ENCODE peak calls at places on chromosome 15, in seven cellular contexts. One of them, this sample, is unnamed.

GRCh38 chr15:36062357-36062756 is 516.4 kb upstream of the DPH6 start:
- DNase-seq in IMR-90: no peak
- DNase-seq in fibroblast of lung: no peak
- DNase-seq in GM23248: no peak
- DNase-seq in neuronal stem cell: no peak
- DNase-seq in GM23338: no peak
- DNase-seq in mammary epithelial cell: no peak
- DNase-seq in this sample: no peak

GRCh38 chr15:57654136-57654845 is 52.2 kb upstream of the POLR2M start:
- DNase-seq in IMR-90: peak
- DNase-seq in GM23248: peak
- DNase-seq in GM23338: no peak
- DNase-seq in fibroblast of lung: peak
- DNase-seq in mammary epithelial cell: no peak
- DNase-seq in neuronal stem cell: no peak
- DNase-seq in this sample: peak

GRCh38 chr15:88603885-88604284 is 17.3 kb upstream of the AEN start:
- DNase-seq in fibroblast of lung: no peak
- DNase-seq in mammary epithelial cell: no peak
- DNase-seq in IMR-90: no peak
- DNase-seq in GM23248: no peak
- DNase-seq in GM23338: peak
- DNase-seq in neuronal stem cell: no peak
- DNase-seq in this sample: no peak

GRCh38 chr15:25616471-25616870 is 177.6 kb upstream of the UBE3A start:
- DNase-seq in IMR-90: no peak
- DNase-seq in GM23248: peak
- DNase-seq in fibroblast of lung: no peak
- DNase-seq in neuronal stem cell: no peak
- DNase-seq in GM23338: no peak
- DNase-seq in mammary epithelial cell: no peak
- DNase-seq in this sample: no peak

GRCh38 chr15:98684995-98685525 is 36.7 kb downstream of the IGF1R start:
- DNase-seq in IMR-90: peak
- DNase-seq in GM23338: no peak
- DNase-seq in fibroblast of lung: no peak
- DNase-seq in mammary epithelial cell: no peak
- DNase-seq in neuronal stem cell: no peak
- DNase-seq in GM23248: peak
- DNase-seq in this sample: no peak

GRCh38 chr15:50993598-50993997 is 85.1 kb downstream of the AP4E1 start:
- DNase-seq in mammary epithelial cell: peak
- DNase-seq in IMR-90: peak
- DNase-seq in GM23338: no peak
- DNase-seq in fibroblast of lung: no peak
- DNase-seq in GM23248: peak
- DNase-seq in neuronal stem cell: no peak
- DNase-seq in this sample: no peak

GRCh38 chr15:66614456-66615174 is 48.8 kb upstream of the LCTL start:
- DNase-seq in fibroblast of lung: no peak
- DNase-seq in GM23248: no peak
- DNase-seq in GM23338: no peak
- DNase-seq in neuronal stem cell: no peak
- DNase-seq in IMR-90: no peak
- DNase-seq in mammary epithelial cell: no peak
- DNase-seq in this sample: no peak

GRCh38 chr15:75763137-75763611 is 50.5 kb upstream of the CSPG4 start:
- DNase-seq in GM23338: no peak
- DNase-seq in fibroblast of lung: no peak
- DNase-seq in neuronal stem cell: no peak
- DNase-seq in mammary epithelial cell: no peak
- DNase-seq in IMR-90: no peak
- DNase-seq in GM23248: no peak
- DNase-seq in this sample: no peak

GRCh38 chr15:79283252-79284048 is 928 bp downstream of the ANKRD34C start:
- DNase-seq in GM23338: peak
- DNase-seq in neuronal stem cell: peak
- DNase-seq in IMR-90: peak
- DNase-seq in fibroblast of lung: peak
- DNase-seq in GM23248: peak
- DNase-seq in mammary epithelial cell: peak
- DNase-seq in this sample: peak

GRCh38 chr15:85430406-85431204 is 50.2 kb downstream of the AKAP13 start:
- DNase-seq in GM23338: no peak
- DNase-seq in IMR-90: no peak
- DNase-seq in mammary epithelial cell: peak
- DNase-seq in GM23248: no peak
- DNase-seq in fibroblast of lung: no peak
- DNase-seq in neuronal stem cell: no peak
- DNase-seq in this sample: no peak

GRCh38 chr15:77702211-77702957 is 69.7 kb upstream of the LINGO1 start:
- DNase-seq in neuronal stem cell: peak
- DNase-seq in GM23248: peak
- DNase-seq in IMR-90: peak
- DNase-seq in mammary epithelial cell: peak
- DNase-seq in fibroblast of lung: peak
- DNase-seq in GM23338: peak
- DNase-seq in this sample: peak

GRCh38 chr15:67879440-67880129 is 39.7 kb upstream of the RNU6-1 start:
- DNase-seq in GM23338: no peak
- DNase-seq in GM23248: no peak
- DNase-seq in mammary epithelial cell: no peak
- DNase-seq in neuronal stem cell: no peak
- DNase-seq in fibroblast of lung: no peak
- DNase-seq in IMR-90: no peak
- DNase-seq in this sample: no peak

GRCh38 chr15:67882487-67883227 is 42.8 kb upstream of the RNU6-1 start:
- DNase-seq in neuronal stem cell: no peak
- DNase-seq in GM23248: no peak
- DNase-seq in fibroblast of lung: no peak
- DNase-seq in mammary epithelial cell: no peak
- DNase-seq in GM23338: no peak
- DNase-seq in IMR-90: peak
- DNase-seq in this sample: no peak

GRCh38 chr15:67883228-67883773 is 43.5 kb upstream of the RNU6-1 start:
- DNase-seq in GM23338: no peak
- DNase-seq in IMR-90: no peak
- DNase-seq in neuronal stem cell: no peak
- DNase-seq in mammary epithelial cell: no peak
- DNase-seq in fibroblast of lung: no peak
- DNase-seq in GM23248: no peak
- DNase-seq in this sample: no peak

GRCh38 chr15:67878647-67879293 is 38.9 kb upstream of the RNU6-1 start:
- DNase-seq in GM23248: no peak
- DNase-seq in mammary epithelial cell: no peak
- DNase-seq in IMR-90: no peak
- DNase-seq in fibroblast of lung: no peak
- DNase-seq in neuronal stem cell: no peak
- DNase-seq in GM23338: no peak
- DNase-seq in this sample: no peak

DNA sequence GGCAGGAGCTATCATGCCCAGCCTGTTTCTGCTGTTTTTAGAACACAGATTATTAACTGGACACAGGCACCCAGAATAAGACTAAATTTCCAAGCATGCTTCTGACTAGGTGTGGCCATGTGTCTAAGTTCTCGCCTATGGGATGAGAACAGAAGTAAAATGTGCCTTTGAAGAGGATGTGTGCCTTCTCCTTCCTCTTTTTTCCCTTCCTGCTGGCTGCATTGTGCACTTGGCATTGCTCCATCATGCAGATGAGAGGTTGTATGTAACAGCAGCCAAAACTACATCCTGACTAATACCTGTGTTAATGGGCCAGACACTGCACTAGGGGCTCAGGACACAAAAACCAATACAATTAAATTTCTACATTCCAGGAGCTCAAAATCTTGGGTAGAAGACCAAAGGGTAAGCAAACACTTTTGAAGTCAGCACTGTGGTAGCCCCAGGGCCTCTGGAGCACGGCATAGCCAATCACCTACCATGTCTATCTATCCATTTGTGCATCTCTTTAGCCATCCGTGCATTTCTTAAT is 40.9 kb upstream of the RNU6-1 start:
- DNase-seq in mammary epithelial cell: peak
- DNase-seq in neuronal stem cell: no peak
- DNase-seq in IMR-90: peak
- DNase-seq in GM23338: no peak
- DNase-seq in GM23248: peak
- DNase-seq in fibroblast of lung: no peak
- DNase-seq in this sample: no peak
- H2AFZ ChIP-seq in mammary epithelial cell: peak
- H2AFZ ChIP-seq in neuronal stem cell: no peak
- H2AFZ ChIP-seq in IMR-90: no peak
- H2AFZ ChIP-seq in GM23338: no peak
- H2AFZ ChIP-seq in GM23248: no peak
- H2AFZ ChIP-seq in fibroblast of lung: no peak
- H2AFZ ChIP-seq in this sample: no peak

GRCh38 chr15:60009581-60010379 is 5.7 kb downstream of the FOXB1 start:
- DNase-seq in neuronal stem cell: peak
- DNase-seq in IMR-90: no peak
- DNase-seq in fibroblast of lung: no peak
- DNase-seq in mammary epithelial cell: no peak
- DNase-seq in GM23338: peak
- DNase-seq in GM23248: no peak
- DNase-seq in this sample: no peak
- H3K4me2 ChIP-seq in neuronal stem cell: no peak
- H3K4me2 ChIP-seq in IMR-90: no peak
- H3K4me2 ChIP-seq in fibroblast of lung: no peak
- H3K4me2 ChIP-seq in mammary epithelial cell: no peak
- H3K4me2 ChIP-seq in GM23338: peak
- H3K4me2 ChIP-seq in GM23248: no peak
- H3K4me2 ChIP-seq in this sample: no peak

DNA sequence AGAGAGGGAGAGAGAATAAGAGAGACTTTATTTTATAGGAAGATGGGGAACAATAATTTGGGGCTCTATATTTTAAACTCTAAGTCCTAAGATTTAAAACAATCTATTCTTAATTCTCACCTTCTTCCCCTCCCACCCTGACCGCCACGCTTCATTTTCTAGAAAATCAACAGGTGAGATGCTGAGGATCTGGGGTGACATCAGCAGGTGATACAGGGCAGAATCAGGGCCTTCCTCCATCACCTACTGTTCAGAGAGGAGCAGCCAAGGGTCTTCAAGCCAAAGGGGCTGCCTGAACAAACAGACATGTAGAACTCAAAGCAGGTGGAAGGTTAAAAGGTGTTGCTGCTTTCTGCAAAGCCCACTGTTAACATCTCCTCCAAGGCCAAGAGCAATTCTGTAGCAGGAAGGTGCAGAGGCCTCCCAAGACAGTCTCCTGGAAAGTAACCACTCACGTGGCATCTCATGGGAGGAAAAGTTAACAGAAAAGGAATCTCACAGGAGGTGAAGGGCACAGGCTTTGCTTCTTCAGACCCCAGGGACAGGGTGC is 183.6 kb upstream of the TLE3 start:
- DNase-seq in GM23338: no peak
- DNase-seq in IMR-90: no peak
- DNase-seq in GM23248: no peak
- DNase-seq in mammary epithelial cell: no peak
- DNase-seq in neuronal stem cell: no peak
- DNase-seq in fibroblast of lung: no peak
- DNase-seq in this sample: no peak
- H2AFZ ChIP-seq in GM23338: no peak
- H2AFZ ChIP-seq in IMR-90: no peak
- H2AFZ ChIP-seq in GM23248: no peak
- H2AFZ ChIP-seq in mammary epithelial cell: no peak
- H2AFZ ChIP-seq in neuronal stem cell: no peak
- H2AFZ ChIP-seq in fibroblast of lung: no peak
- H2AFZ ChIP-seq in this sample: no peak

DNA sequence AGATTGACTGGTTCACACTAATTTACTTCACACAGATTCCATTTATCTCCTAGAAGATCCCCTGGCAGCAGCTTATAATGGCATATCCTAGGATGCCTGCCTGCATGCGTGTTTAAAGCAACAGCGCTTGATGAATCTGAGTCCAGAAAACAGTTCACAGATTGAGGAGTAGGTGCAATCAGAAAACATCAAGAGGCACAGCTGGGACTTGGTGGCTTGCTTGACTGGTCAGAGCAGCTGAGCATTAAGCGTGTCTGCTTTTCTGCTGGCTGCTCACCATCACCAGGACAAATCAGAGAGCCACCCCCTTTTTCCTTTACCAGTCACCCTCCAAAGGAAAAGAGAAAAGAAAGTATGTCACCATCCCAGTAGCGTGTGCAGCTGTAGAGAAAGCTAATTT is 223.6 kb downstream of the WDR72 start:
- DNase-seq in IMR-90: no peak
- DNase-seq in fibroblast of lung: no peak
- DNase-seq in neuronal stem cell: no peak
- DNase-seq in GM23248: no peak
- DNase-seq in GM23338: no peak
- DNase-seq in mammary epithelial cell: no peak
- DNase-seq in this sample: no peak
- H3K4me2 ChIP-seq in IMR-90: no peak
- H3K4me2 ChIP-seq in fibroblast of lung: no peak
- H3K4me2 ChIP-seq in neuronal stem cell: no peak
- H3K4me2 ChIP-seq in GM23248: no peak
- H3K4me2 ChIP-seq in GM23338: no peak
- H3K4me2 ChIP-seq in mammary epithelial cell: no peak
- H3K4me2 ChIP-seq in this sample: no peak

GRCh38 chr15:70715840-70716510 is 47.4 kb downstream of the UACA start:
- DNase-seq in neuronal stem cell: no peak
- DNase-seq in GM23248: peak
- DNase-seq in IMR-90: peak
- DNase-seq in GM23338: no peak
- DNase-seq in fibroblast of lung: no peak
- DNase-seq in mammary epithelial cell: no peak
- DNase-seq in this sample: no peak
- H2AFZ ChIP-seq in neuronal stem cell: no peak
- H2AFZ ChIP-seq in GM23248: no peak
- H2AFZ ChIP-seq in IMR-90: no peak
- H2AFZ ChIP-seq in GM23338: no peak
- H2AFZ ChIP-seq in fibroblast of lung: no peak
- H2AFZ ChIP-seq in mammary epithelial cell: no peak
- H2AFZ ChIP-seq in this sample: no peak

GRCh38 chr15:40477703-40478269 is 7.0 kb downstream of the CHST14 start:
- DNase-seq in neuronal stem cell: no peak
- DNase-seq in GM23248: no peak
- DNase-seq in IMR-90: no peak
- DNase-seq in GM23338: no peak
- DNase-seq in mammary epithelial cell: no peak
- DNase-seq in fibroblast of lung: no peak
- DNase-seq in this sample: no peak
- H3K4me2 ChIP-seq in neuronal stem cell: no peak
- H3K4me2 ChIP-seq in GM23248: no peak
- H3K4me2 ChIP-seq in IMR-90: no peak
- H3K4me2 ChIP-seq in GM23338: peak
- H3K4me2 ChIP-seq in mammary epithelial cell: no peak
- H3K4me2 ChIP-seq in fibroblast of lung: no peak
- H3K4me2 ChIP-seq in this sample: peak